ENCODE peak calls at places on chromosomes 13 and 19, in ten cellular contexts. Y is WTC11; A is NCI-H82; O is A549; V is HFF-Myc; L is activated CD4-positive, CD25-positive, alpha-beta regulatory T cell treated with anti-CD3 and anti-CD28 coated beads, Interleukin-2, amount 50 U/mL, for 72 hours; K is AG09319; I is glutamatergic neuron; N is activated CD8-positive, alpha-beta memory T cell treated with anti-CD3 and anti-CD28 coated beads, Interleukin-2, amount 50 U/mL, for 48 hours; M is BJ. H is an unnamed sample.
A peak's percentile ranks its signal among the peaks of the same experiment; 100 is the strongest.

GRCh38 chr19:56125806-56126590 is 4.9 kb upstream of the ZNF787 start:
- DNase-seq in Y (no peak), N (no peak), K (no peak), M (no peak), V (no peak), I (no peak), L (no peak), O (no peak), A (peak; percentile 33), H (no peak)

GRCh38 chr13:111282997-111283396 is 37.4 kb upstream of the TEX29 start:
- DNase-seq in A (no peak), Y (no peak), M (no peak), N (no peak), L (no peak), O (no peak), I (no peak), V (no peak), K (no peak), H (no peak)

GRCh38 chr19:10520652-10521318 is 3.5 kb upstream of the S1PR5 start:
- DNase-seq in I (no peak), A (no peak), N (no peak), K (no peak), L (no peak), O (no peak), V (no peak), Y (no peak), M (no peak), H (no peak)

GRCh38 chr19:28794301-28794700 is 418.6 kb downstream of the UQCRFS1 start:
- DNase-seq in I (no peak), A (no peak), V (no peak), Y (no peak), K (no peak), O (no peak), N (no peak), M (no peak), L (no peak), H (no peak)

GRCh38 chr19:4983346-4984105 is 14.6 kb downstream of the KDM4B start:
- DNase-seq in M (no peak), K (no peak), N (no peak), O (no peak), Y (no peak), V (no peak), A (no peak), I (no peak), L (no peak), H (no peak)

GRCh38 chr19:7823902-7824301 is 6.1 kb upstream of the EVI5L start:
- DNase-seq in M (no peak), I (no peak), Y (no peak), O (no peak), K (no peak), L (no peak), V (no peak), N (no peak), A (peak; percentile 62), H (no peak)

GRCh38 chr13:52345048-52345447 is 60.9 kb downstream of the THSD1 start:
- DNase-seq in M (no peak), L (no peak), V (no peak), A (no peak), Y (no peak), K (no peak), O (no peak), N (no peak), I (no peak), H (no peak)

GRCh38 chr19:4019578-4019977 is 12.0 kb downstream of the PIAS4 start:
- DNase-seq in A (no peak), I (no peak), N (no peak), M (no peak), V (no peak), L (no peak), O (no peak), Y (no peak), K (no peak), H (no peak)

GRCh38 chr19:58553799-58554493 is 959 bp downstream of the CHMP2A start:
- DNase-seq in A (no peak), K (no peak), N (no peak), V (no peak), Y (no peak), M (no peak), L (no peak), I (no peak), O (no peak), H (no peak)

GRCh38 chr13:90868321-90868920 is 479.1 kb upstream of the MIR17HG start:
- DNase-seq in A (peak; percentile 49), N (no peak), V (no peak), K (no peak), M (no peak), L (no peak), Y (no peak), I (peak; percentile 44), O (peak; percentile 16), H (peak; percentile 7)

GRCh38 chr13:114096811-114097503 is 35.5 kb downstream of the RASA3 start:
- DNase-seq in M (no peak), K (no peak), Y (peak; percentile 10), O (no peak), L (peak; percentile 19), V (no peak), A (no peak), N (no peak), I (no peak), H (no peak)

GRCh38 chr13:97892717-97893116 is 60.8 kb upstream of the IPO5 start:
- DNase-seq in M (no peak), I (no peak), L (no peak), O (peak; percentile 15), A (no peak), Y (no peak), N (no peak), K (no peak), V (no peak), H (no peak)

GRCh38 chr19:52542984-52543664 is 15.7 kb downstream of the ZNF808 start:
- DNase-seq in O (no peak), M (no peak), N (peak; percentile 53), I (no peak), L (no peak), A (no peak), V (no peak), K (no peak), Y (no peak), H (no peak)

GRCh38 chr13:24644051-24644450 is 36.2 kb upstream of the ATP12A start:
- DNase-seq in N (no peak), O (no peak), V (no peak), K (no peak), M (no peak), I (no peak), A (peak; percentile 16), Y (no peak), L (no peak), H (no peak)

GRCh38 chr19:35824150-35824549 is 11.5 kb upstream of the PRODH2 start:
- DNase-seq in N (no peak), V (no peak), A (no peak), K (no peak), M (no peak), Y (no peak), O (no peak), L (no peak), I (no peak), H (no peak)

GRCh38 chr13:20473139-20473538 is 52.5 kb downstream of the CRYL1 start:
- DNase-seq in I (no peak), A (no peak), N (no peak), Y (no peak), V (no peak), O (no peak), K (no peak), L (no peak), M (no peak), H (no peak)

GRCh38 chr19:39817888-39818561 is 15.9 kb downstream of the DYRK1B start:
- DNase-seq in M (no peak), Y (no peak), V (no peak), O (no peak), K (no peak), I (no peak), A (no peak), N (no peak), L (no peak), H (no peak)

GRCh38 chr19:39407644-39408391 is 1.2 kb downstream of the ZFP36 start:
- DNase-seq in M (no peak), A (no peak), N (peak; percentile 80), K (no peak), I (peak; percentile 30), L (peak; percentile 66), V (no peak), Y (no peak), O (peak; percentile 60), H (no peak)

GRCh38 chr13:24274452-24274971 is 34.9 kb upstream of the C1QTNF9 start:
- DNase-seq in I (no peak), O (no peak), V (no peak), Y (no peak), N (peak; percentile 83), K (no peak), M (no peak), L (peak; percentile 43), A (no peak), H (no peak)

GRCh38 chr19:30228726-30229523 is 143.3 kb upstream of the ZNF536 start:
- DNase-seq in M (no peak), I (peak; percentile 65), K (no peak), L (no peak), Y (no peak), O (peak; percentile 26), V (no peak), A (peak; percentile 12), N (no peak), H (no peak)

GRCh38 chr19:19137556-19138109 is 645 bp downstream of the TMEM161A start:
- DNase-seq in N (peak; percentile 65), L (no peak), I (no peak), A (peak; percentile 58), V (no peak), M (no peak), O (no peak), Y (no peak), K (no peak), H (no peak)

GRCh38 chr19:43699506-43700367 is 16.1 kb upstream of the IRGC start:
- DNase-seq in O (no peak), I (peak; percentile 47), N (no peak), L (no peak), A (peak; percentile 41), V (peak; percentile 27), K (no peak), Y (peak; percentile 83), M (no peak), H (no peak)

GRCh38 chr13:23794267-23795161 is 94.7 kb downstream of the MIPEP start:
- DNase-seq in M (peak; percentile 79), N (no peak), I (no peak), L (no peak), Y (no peak), O (no peak), V (peak; percentile 52), K (peak; percentile 52), A (no peak), H (no peak)

GRCh38 chr13:38590796-38591507 is 95.9 kb upstream of the FREM2 start:
- DNase-seq in I (no peak), M (no peak), Y (no peak), A (no peak), O (no peak), N (no peak), V (no peak), L (no peak), K (no peak), H (no peak)

GRCh38 chr19:56595548-56595899 is 422 bp downstream of the ZNF71 start:
- DNase-seq in L (no peak), Y (no peak), K (no peak), O (no peak), A (peak; percentile 28), M (no peak), I (no peak), V (no peak), N (no peak), H (no peak)

GRCh38 chr19:4620675-4621074 is 18.6 kb upstream of the TNFAIP8L1 start:
- DNase-seq in Y (no peak), N (no peak), O (no peak), V (no peak), I (no peak), K (no peak), M (no peak), A (no peak), L (no peak), H (no peak)

GRCh38 chr19:6865849-6866248 is 21.5 kb upstream of the ADGRE1 start:
- DNase-seq in I (no peak), K (no peak), Y (no peak), N (no peak), V (no peak), A (no peak), M (no peak), O (no peak), L (no peak), H (no peak)

GRCh38 chr13:20312292-20312691 is 80.2 kb upstream of the GJB6 start:
- DNase-seq in V (no peak), I (no peak), L (no peak), K (no peak), M (no peak), Y (no peak), O (no peak), A (no peak), N (no peak), H (no peak)

H was measured in smooth muscle cell of the brain vasculature.